ENCODE peak calls at places on chromosomes 13 and 19, in seven cellular contexts. One of them, this sample, is unnamed.

GRCh38 chr19:11005521-11005920 is 44.7 kb downstream of the SMARCA4 start:
- DNase-seq in IMR-90: no peak
- DNase-seq in trophoblast cell: no peak
- DNase-seq in mesenchymal stem cell: no peak
- DNase-seq in neuronal stem cell: no peak
- DNase-seq in H9: no peak
- DNase-seq in mesendoderm: no peak
- DNase-seq in this sample: no peak

GRCh38 chr13:23845309-23845708 is 43.9 kb downstream of the MIPEP start:
- DNase-seq in IMR-90: no peak
- DNase-seq in trophoblast cell: no peak
- DNase-seq in mesenchymal stem cell: no peak
- DNase-seq in neuronal stem cell: no peak
- DNase-seq in H9: no peak
- DNase-seq in mesendoderm: no peak
- DNase-seq in this sample: no peak

GRCh38 chr19:30226464-30227070 is 145.6 kb upstream of the ZNF536 start:
- DNase-seq in IMR-90: no peak
- DNase-seq in trophoblast cell: no peak
- DNase-seq in mesenchymal stem cell: no peak
- DNase-seq in neuronal stem cell: no peak
- DNase-seq in H9: no peak
- DNase-seq in mesendoderm: peak
- DNase-seq in this sample: no peak

GRCh38 chr13:113943821-113944565 is 29.9 kb downstream of the C13orf46 start:
- DNase-seq in IMR-90: no peak
- DNase-seq in trophoblast cell: no peak
- DNase-seq in mesenchymal stem cell: no peak
- DNase-seq in neuronal stem cell: no peak
- DNase-seq in H9: no peak
- DNase-seq in mesendoderm: no peak
- DNase-seq in this sample: no peak

GRCh38 chr13:29758591-29759114 is 91.8 kb downstream of the UBL3 start:
- DNase-seq in IMR-90: no peak
- DNase-seq in trophoblast cell: peak
- DNase-seq in mesenchymal stem cell: peak
- DNase-seq in neuronal stem cell: no peak
- DNase-seq in H9: no peak
- DNase-seq in mesendoderm: no peak
- DNase-seq in this sample: no peak

GRCh38 chr19:49861127-49861526 is 6.2 kb downstream of the PNKP start:
- DNase-seq in IMR-90: no peak
- DNase-seq in trophoblast cell: peak
- DNase-seq in mesenchymal stem cell: no peak
- DNase-seq in neuronal stem cell: no peak
- DNase-seq in H9: peak
- DNase-seq in mesendoderm: no peak
- DNase-seq in this sample: no peak

GRCh38 chr13:95833713-95834112 is 156.8 kb downstream of the DNAJC3 start:
- DNase-seq in IMR-90: peak
- DNase-seq in trophoblast cell: no peak
- DNase-seq in mesenchymal stem cell: peak
- DNase-seq in neuronal stem cell: no peak
- DNase-seq in H9: no peak
- DNase-seq in mesendoderm: peak
- DNase-seq in this sample: no peak

GRCh38 chr13:61029064-61029463 is 386.6 kb downstream of the PCDH20 start:
- DNase-seq in IMR-90: no peak
- DNase-seq in trophoblast cell: no peak
- DNase-seq in mesenchymal stem cell: no peak
- DNase-seq in neuronal stem cell: no peak
- DNase-seq in H9: peak
- DNase-seq in mesendoderm: peak
- DNase-seq in this sample: no peak

GRCh38 chr13:19860884-19861655 is 2.4 kb downstream of the ZMYM5 start:
- DNase-seq in IMR-90: peak
- DNase-seq in trophoblast cell: peak
- DNase-seq in mesenchymal stem cell: peak
- DNase-seq in neuronal stem cell: peak
- DNase-seq in H9: no peak
- DNase-seq in mesendoderm: peak
- DNase-seq in this sample: no peak

GRCh38 chr13:95797016-95797415 is 120.1 kb downstream of the DNAJC3 start:
- DNase-seq in IMR-90: no peak
- DNase-seq in trophoblast cell: no peak
- DNase-seq in mesenchymal stem cell: peak
- DNase-seq in neuronal stem cell: no peak
- DNase-seq in H9: no peak
- DNase-seq in mesendoderm: no peak
- DNase-seq in this sample: no peak

GRCh38 chr13:114043421-114044053 is 69.7 kb upstream of the C13orf46 start:
- DNase-seq in IMR-90: peak
- DNase-seq in trophoblast cell: peak
- DNase-seq in mesenchymal stem cell: peak
- DNase-seq in neuronal stem cell: peak
- DNase-seq in H9: peak
- DNase-seq in mesendoderm: peak
- DNase-seq in this sample: no peak

GRCh38 chr13:24272452-24273161 is 36.8 kb upstream of the C1QTNF9 start:
- DNase-seq in IMR-90: no peak
- DNase-seq in trophoblast cell: no peak
- DNase-seq in mesenchymal stem cell: no peak
- DNase-seq in neuronal stem cell: no peak
- DNase-seq in H9: no peak
- DNase-seq in mesendoderm: no peak
- DNase-seq in this sample: no peak

GRCh38 chr19:4504297-4504701 is 14.0 kb downstream of the PLIN4 start:
- DNase-seq in IMR-90: no peak
- DNase-seq in trophoblast cell: no peak
- DNase-seq in mesenchymal stem cell: no peak
- DNase-seq in neuronal stem cell: no peak
- DNase-seq in H9: no peak
- DNase-seq in mesendoderm: no peak
- DNase-seq in this sample: no peak

GRCh38 chr13:44407379-44407778 is 33.8 kb downstream of the SERP2 start:
- DNase-seq in IMR-90: no peak
- DNase-seq in trophoblast cell: no peak
- DNase-seq in mesenchymal stem cell: no peak
- DNase-seq in neuronal stem cell: no peak
- DNase-seq in H9: no peak
- DNase-seq in mesendoderm: peak
- DNase-seq in this sample: no peak
- H2BK5ac ChIP-seq in IMR-90: no peak
- H2BK5ac ChIP-seq in trophoblast cell: no peak
- H2BK5ac ChIP-seq in mesenchymal stem cell: no peak
- H2BK5ac ChIP-seq in neuronal stem cell: no peak
- H2BK5ac ChIP-seq in H9: no peak
- H2BK5ac ChIP-seq in mesendoderm: no peak
- H2BK5ac ChIP-seq in this sample: peak

DNA sequence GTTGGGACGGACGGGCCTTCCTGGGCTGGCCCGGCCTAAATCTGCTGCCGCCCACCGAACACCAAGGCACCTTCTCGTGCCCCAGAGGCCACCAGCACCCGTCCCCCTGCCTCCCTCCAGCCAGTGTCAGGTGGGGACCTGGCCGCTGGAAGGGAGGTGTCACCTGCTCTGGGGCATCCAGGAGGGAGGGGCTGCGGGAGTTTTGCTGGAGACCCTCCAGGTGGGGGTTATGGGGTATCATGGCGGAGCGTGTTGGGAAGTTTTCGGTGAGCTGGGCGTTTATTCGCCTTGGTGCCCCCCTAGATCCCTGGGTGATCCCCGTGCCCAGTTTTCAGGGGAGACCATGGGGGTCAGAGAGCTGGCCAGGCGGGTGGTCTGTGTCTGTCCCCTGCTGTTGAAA is 9.7 kb downstream of the CSNK1G2 start:
- DNase-seq in IMR-90: no peak
- DNase-seq in trophoblast cell: no peak
- DNase-seq in mesenchymal stem cell: no peak
- DNase-seq in neuronal stem cell: no peak
- DNase-seq in H9: no peak
- DNase-seq in mesendoderm: no peak
- DNase-seq in this sample: no peak
- H2BK5ac ChIP-seq in IMR-90: no peak
- H2BK5ac ChIP-seq in trophoblast cell: no peak
- H2BK5ac ChIP-seq in mesenchymal stem cell: no peak
- H2BK5ac ChIP-seq in neuronal stem cell: peak
- H2BK5ac ChIP-seq in H9: no peak
- H2BK5ac ChIP-seq in mesendoderm: no peak
- H2BK5ac ChIP-seq in this sample: no peak

GRCh38 chr19:57668635-57669034 is at the start of gene ZSCAN4:
- DNase-seq in IMR-90: no peak
- DNase-seq in trophoblast cell: no peak
- DNase-seq in mesenchymal stem cell: no peak
- DNase-seq in neuronal stem cell: no peak
- DNase-seq in H9: no peak
- DNase-seq in mesendoderm: no peak
- DNase-seq in this sample: no peak
- H2BK5ac ChIP-seq in IMR-90: no peak
- H2BK5ac ChIP-seq in trophoblast cell: no peak
- H2BK5ac ChIP-seq in mesenchymal stem cell: no peak
- H2BK5ac ChIP-seq in neuronal stem cell: no peak
- H2BK5ac ChIP-seq in H9: no peak
- H2BK5ac ChIP-seq in mesendoderm: no peak
- H2BK5ac ChIP-seq in this sample: no peak

DNA sequence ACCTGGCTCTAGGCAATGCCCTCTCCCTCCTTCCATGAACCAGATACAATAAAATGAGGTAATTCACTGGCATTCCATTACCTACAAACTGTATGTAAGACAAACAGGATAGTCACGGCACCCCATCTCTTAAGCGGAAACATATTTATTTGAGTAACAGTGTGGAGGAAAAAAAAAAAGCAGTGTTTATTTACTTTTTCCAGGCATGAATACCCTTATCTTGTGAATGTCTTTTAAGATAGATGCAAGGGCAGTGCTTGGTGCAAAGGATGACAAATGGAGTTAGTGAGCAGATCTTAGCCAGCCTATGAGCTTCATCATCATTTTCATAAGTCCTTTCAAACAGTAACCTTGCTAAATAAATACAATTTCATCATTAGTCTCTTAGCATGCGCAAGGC is 1661.8 kb upstream of the SPRY2 start:
- DNase-seq in IMR-90: no peak
- DNase-seq in trophoblast cell: no peak
- DNase-seq in mesenchymal stem cell: no peak
- DNase-seq in neuronal stem cell: no peak
- DNase-seq in H9: no peak
- DNase-seq in mesendoderm: no peak
- DNase-seq in this sample: no peak
- H2BK5ac ChIP-seq in IMR-90: no peak
- H2BK5ac ChIP-seq in trophoblast cell: no peak
- H2BK5ac ChIP-seq in mesenchymal stem cell: no peak
- H2BK5ac ChIP-seq in neuronal stem cell: no peak
- H2BK5ac ChIP-seq in H9: no peak
- H2BK5ac ChIP-seq in mesendoderm: no peak
- H2BK5ac ChIP-seq in this sample: no peak

DNA sequence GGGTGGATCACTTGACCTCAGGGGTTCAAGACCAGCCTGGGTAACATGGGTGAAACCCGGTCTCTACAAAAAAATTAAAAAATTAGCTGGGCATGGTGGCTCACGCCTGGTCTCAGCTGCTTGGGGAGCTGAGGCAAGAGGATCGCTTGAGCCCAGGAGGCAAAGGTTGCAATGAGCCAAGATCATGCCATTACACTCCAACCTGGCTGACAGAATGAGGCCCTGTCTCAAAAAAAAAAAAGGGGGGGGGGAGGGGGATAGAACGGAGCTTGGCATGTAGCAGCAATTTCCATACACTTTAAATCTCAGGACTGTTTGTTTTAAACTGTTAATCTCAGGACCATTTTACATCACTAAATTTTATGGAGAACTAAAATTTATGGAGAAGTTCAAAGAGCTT is 2.2 kb downstream of the ACP7 start:
- DNase-seq in IMR-90: no peak
- DNase-seq in trophoblast cell: no peak
- DNase-seq in mesenchymal stem cell: no peak
- DNase-seq in neuronal stem cell: no peak
- DNase-seq in H9: no peak
- DNase-seq in mesendoderm: no peak
- DNase-seq in this sample: no peak
- H2BK5ac ChIP-seq in IMR-90: no peak
- H2BK5ac ChIP-seq in trophoblast cell: no peak
- H2BK5ac ChIP-seq in mesenchymal stem cell: no peak
- H2BK5ac ChIP-seq in neuronal stem cell: no peak
- H2BK5ac ChIP-seq in H9: no peak
- H2BK5ac ChIP-seq in mesendoderm: no peak
- H2BK5ac ChIP-seq in this sample: no peak

GRCh38 chr13:47809411-47809810 is 191.7 kb downstream of the SUCLA2 start:
- DNase-seq in IMR-90: no peak
- DNase-seq in trophoblast cell: peak
- DNase-seq in mesenchymal stem cell: no peak
- DNase-seq in neuronal stem cell: no peak
- DNase-seq in H9: no peak
- DNase-seq in mesendoderm: no peak
- DNase-seq in this sample: no peak
- H2BK5ac ChIP-seq in IMR-90: no peak
- H2BK5ac ChIP-seq in trophoblast cell: no peak
- H2BK5ac ChIP-seq in mesenchymal stem cell: no peak
- H2BK5ac ChIP-seq in neuronal stem cell: no peak
- H2BK5ac ChIP-seq in H9: no peak
- H2BK5ac ChIP-seq in mesendoderm: no peak
- H2BK5ac ChIP-seq in this sample: no peak

This sample was measured in H1.